ENCODE peak calls at places on chromosomes 2 and 18, in ten cellular contexts. J is MCF 10A, C is RWPE2, A is GM20000, L is SK-N-SH, X is HepG2, I is PC-9, N is spleen, Q is GM10248, P is cardiac fibroblast. E is an unnamed sample.

GRCh38 chr2:136920652-136921333 is 155.4 kb downstream of the THSD7B start:
- DNase-seq in J (no peak), C (no peak), A (no peak), L (peak), X (peak), I (no peak), N (no peak), Q (no peak), P (no peak), E (no peak)

GRCh38 chr2:237647176-237648015 is 20.0 kb downstream of the LRRFIP1 start:
- DNase-seq in J (no peak), C (no peak), A (no peak), L (no peak), X (no peak), I (no peak), N (no peak), Q (no peak), P (no peak), E (no peak)

GRCh38 chr2:227816507-227817274 is 3.0 kb downstream of the CCL20 start:
- DNase-seq in J (peak), C (no peak), A (no peak), L (no peak), X (peak), I (no peak), N (no peak), Q (no peak), P (peak), E (no peak)

GRCh38 chr2:64455031-64455332 is 1.0 kb downstream of the LGALSL start:
- DNase-seq in J (no peak), C (no peak), A (peak), L (no peak), X (no peak), I (no peak), N (no peak), Q (no peak), P (no peak), E (no peak)

GRCh38 chr18:6055711-6056110 is 160.4 kb upstream of the TMEM200C start:
- DNase-seq in J (no peak), C (no peak), A (no peak), L (peak), X (no peak), I (no peak), N (no peak), Q (no peak), P (peak), E (no peak)

GRCh38 chr2:167862787-167863186 is 384.6 kb downstream of the STK39 start:
- DNase-seq in J (peak), C (no peak), A (peak), L (no peak), X (no peak), I (no peak), N (no peak), Q (no peak), P (peak), E (no peak)

GRCh38 chr18:76354348-76354747 is 140.7 kb downstream of the ZNF516 start:
- DNase-seq in J (peak), C (no peak), A (no peak), L (no peak), X (no peak), I (no peak), N (no peak), Q (no peak), P (peak), E (no peak)

GRCh38 chr2:39469807-39470206 is 32.7 kb upstream of the MAP4K3 start:
- DNase-seq in J (peak), C (no peak), A (peak), L (no peak), X (peak), I (peak), N (no peak), Q (peak), P (peak), E (no peak)

GRCh38 chr2:95342556-95343320 is 45.6 kb downstream of the KCNIP3 start:
- DNase-seq in J (no peak), C (peak), A (no peak), L (peak), X (no peak), I (no peak), N (peak), Q (no peak), P (no peak), E (no peak)

GRCh38 chr18:22856870-22857269 is 76.3 kb upstream of the RBBP8 start:
- DNase-seq in J (peak), C (peak), A (no peak), L (no peak), X (no peak), I (no peak), N (no peak), Q (no peak), P (no peak), E (no peak)

GRCh38 chr18:48514786-48515185 is 24.0 kb upstream of the CTIF start:
- DNase-seq in J (no peak), C (no peak), A (no peak), L (no peak), X (no peak), I (no peak), N (no peak), Q (no peak), P (no peak), E (no peak)

GRCh38 chr2:159046966-159047365 is 78.5 kb downstream of the TANC1 start:
- DNase-seq in J (no peak), C (no peak), A (no peak), L (no peak), X (no peak), I (no peak), N (no peak), Q (no peak), P (peak), E (no peak)

GRCh38 chr2:219731173-219731572 is 103.7 kb downstream of the SLC4A3 start:
- DNase-seq in J (peak), C (no peak), A (no peak), L (no peak), X (peak), I (no peak), N (no peak), Q (no peak), P (no peak), E (no peak)

GRCh38 chr2:127288274-127288673 is 5.7 kb downstream of the ERCC3 start:
- DNase-seq in J (no peak), C (no peak), A (no peak), L (no peak), X (no peak), I (no peak), N (no peak), Q (no peak), P (no peak), E (no peak)

GRCh38 chr2:213098612-213099011 is 52.8 kb downstream of the IKZF2 start:
- DNase-seq in J (no peak), C (no peak), A (no peak), L (no peak), X (no peak), I (no peak), N (no peak), Q (no peak), P (no peak), E (no peak)

GRCh38 chr2:168974370-168974769 is 56.8 kb downstream of the ABCB11 start:
- DNase-seq in J (no peak), C (no peak), A (no peak), L (no peak), X (no peak), I (no peak), N (no peak), Q (no peak), P (no peak), E (no peak)

GRCh38 chr2:28445448-28446258 is 50.2 kb upstream of the PLB1 start:
- DNase-seq in J (peak), C (peak), A (no peak), L (peak), X (no peak), I (peak), N (no peak), Q (no peak), P (peak), E (no peak)

GRCh38 chr2:10399358-10399757 is 48.8 kb downstream of the ODC1 start:
- DNase-seq in J (no peak), C (no peak), A (no peak), L (no peak), X (no peak), I (no peak), N (no peak), Q (no peak), P (no peak), E (no peak)

GRCh38 chr2:196851068-196851467 is 41.9 kb upstream of the C2orf66 start:
- DNase-seq in J (no peak), C (no peak), A (no peak), L (no peak), X (no peak), I (no peak), N (no peak), Q (no peak), P (no peak), E (no peak)

GRCh38 chr2:196845371-196845770 is 36.2 kb upstream of the C2orf66 start:
- DNase-seq in J (no peak), C (no peak), A (no peak), L (no peak), X (no peak), I (no peak), N (no peak), Q (no peak), P (no peak), E (no peak)

GRCh38 chr2:196853301-196854087 is 44.3 kb upstream of the C2orf66 start:
- DNase-seq in J (no peak), C (no peak), A (no peak), L (no peak), X (no peak), I (no peak), N (no peak), Q (no peak), P (no peak), E (no peak)

GRCh38 chr2:196846295-196846694 is 37.1 kb upstream of the C2orf66 start:
- DNase-seq in J (no peak), C (no peak), A (no peak), L (no peak), X (no peak), I (no peak), N (no peak), Q (no peak), P (no peak), E (no peak)

DNA sequence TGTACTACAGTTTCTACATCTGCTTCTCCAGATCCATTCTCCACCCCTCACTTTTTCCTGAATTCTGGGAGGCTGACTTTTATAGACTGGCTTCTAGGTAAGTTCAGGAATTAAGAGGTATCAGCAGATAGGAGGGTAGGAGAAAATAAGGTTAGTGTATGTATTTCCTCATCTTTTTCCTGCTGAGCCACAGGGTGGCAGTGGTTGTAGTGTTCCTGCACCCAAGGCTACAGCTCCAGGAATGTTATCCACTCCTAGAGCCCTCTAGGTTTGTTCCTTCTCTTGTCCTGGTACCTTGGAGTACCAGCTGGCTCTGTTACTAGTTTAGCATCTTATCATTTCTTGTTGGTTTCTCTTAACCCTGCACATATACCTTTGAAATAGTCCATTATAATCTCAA is 40.7 kb upstream of the C2orf66 start:
- DNase-seq in J (peak), C (no peak), A (no peak), L (peak), X (peak), I (no peak), N (no peak), Q (no peak), P (peak), E (no peak)
- TF ChIP-seq CTCF in J (peak), C (peak), A (no peak), L (peak), X (peak), I (peak), N (no peak), Q (peak), P (peak), E (peak)

GRCh38 chr2:4732560-4732959 is 959.6 kb upstream of the SOX11 start:
- DNase-seq in J (no peak), C (no peak), A (no peak), L (no peak), X (no peak), I (no peak), N (no peak), Q (no peak), P (no peak), E (no peak)
- TF ChIP-seq CTCF in J (no peak), C (no peak), A (no peak), L (no peak), X (no peak), I (no peak), N (no peak), Q (no peak), P (no peak), E (no peak)

GRCh38 chr2:160199053-160199452 is 1.0 kb downstream of the ITGB6 start:
- DNase-seq in J (no peak), C (no peak), A (no peak), L (no peak), X (no peak), I (no peak), N (no peak), Q (no peak), P (no peak), E (no peak)

GRCh38 chr2:160199683-160200389 is at the start of gene ITGB6:
- DNase-seq in J (no peak), C (no peak), A (no peak), L (no peak), X (no peak), I (peak), N (no peak), Q (no peak), P (no peak), E (no peak)

GRCh38 chr2:160194946-160195345 is 5.1 kb downstream of the ITGB6 start:
- DNase-seq in J (no peak), C (no peak), A (no peak), L (no peak), X (no peak), I (no peak), N (no peak), Q (no peak), P (no peak), E (no peak)

GRCh38 chr2:160194351-160194750 is 5.7 kb downstream of the ITGB6 start:
- DNase-seq in J (peak), C (no peak), A (no peak), L (no peak), X (no peak), I (no peak), N (no peak), Q (no peak), P (no peak), E (no peak)

GRCh38 chr2:160197587-160197986 is 2.5 kb downstream of the ITGB6 start:
- DNase-seq in J (no peak), C (no peak), A (no peak), L (no peak), X (no peak), I (no peak), N (no peak), Q (no peak), P (no peak), E (no peak)
- TF ChIP-seq CTCF in J (no peak), C (no peak), A (no peak), L (no peak), X (no peak), I (no peak), N (no peak), Q (no peak), P (no peak), E (no peak)

DNA sequence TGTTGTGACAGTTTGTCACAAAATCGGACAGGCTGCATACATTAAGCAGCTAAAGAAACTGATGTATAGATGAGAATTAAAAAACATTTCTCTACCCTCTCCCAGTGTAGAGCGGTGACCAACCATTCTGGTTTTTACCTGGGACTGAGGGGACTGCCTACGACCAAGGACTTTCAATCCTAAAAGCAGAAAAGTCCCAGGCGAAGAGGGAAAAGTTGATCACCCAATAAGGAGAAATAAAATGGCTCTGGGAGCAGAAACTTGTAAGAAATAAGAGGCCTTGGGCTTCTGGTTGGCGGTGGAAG is 30.9 kb upstream of the YPEL5 start:
- DNase-seq in J (no peak), C (no peak), A (no peak), L (no peak), X (no peak), I (no peak), N (no peak), Q (no peak), P (no peak), E (no peak)
- TF ChIP-seq CTCF in J (no peak), C (peak), A (no peak), L (no peak), X (no peak), I (peak), N (no peak), Q (no peak), P (no peak), E (no peak)